ENCODE peak calls at places on chromosomes 2 and 18, in six cellular contexts. V is K562, A is A549, D is stomach, O is HepG2, H is suprapubic skin. F is an unnamed sample.

GRCh38 chr2:44528595-44528994 is 166.8 kb downstream of the CAMKMT start:
- DNase-seq in V (no peak), A (no peak), D (no peak), O (no peak), H (no peak), F (no peak)

GRCh38 chr18:12279781-12280531 is 25.8 kb downstream of the CIDEA start:
- DNase-seq in V (no peak), A (no peak), D (no peak), O (no peak), H (no peak), F (no peak)

GRCh38 chr2:80086831-80087230 is 217.7 kb downstream of the LRRTM1 start:
- DNase-seq in V (peak), A (no peak), D (no peak), O (no peak), H (no peak), F (peak)

GRCh38 chr2:121480826-121481225 is 49.9 kb upstream of the RNU4ATAC start:
- DNase-seq in V (no peak), A (no peak), D (no peak), O (no peak), H (no peak), F (peak)

GRCh38 chr2:179802483-179802882 is 58.9 kb downstream of the ZNF385B start:
- DNase-seq in V (no peak), A (no peak), D (no peak), O (no peak), H (no peak), F (no peak)

GRCh38 chr2:44100351-44100750 is 68.3 kb upstream of the PPM1B start:
- DNase-seq in V (no peak), A (peak), D (peak), O (peak), H (no peak), F (no peak)

GRCh38 chr2:98086491-98087446 is at the start of gene VWA3B:
- DNase-seq in V (peak), A (peak), D (peak), O (no peak), H (peak), F (peak)

GRCh38 chr2:120422761-120423160 is 76.8 kb downstream of the INHBB start:
- DNase-seq in V (no peak), A (no peak), D (peak), O (no peak), H (no peak), F (no peak)

GRCh38 chr18:78579854-78580577 is 399.6 kb upstream of the SALL3 start:
- DNase-seq in V (no peak), A (no peak), D (no peak), O (no peak), H (no peak), F (no peak)

GRCh38 chr2:104944495-104944894 is 90.6 kb downstream of the POU3F3 start:
- DNase-seq in V (peak), A (peak), D (no peak), O (peak), H (no peak), F (peak)

GRCh38 chr18:21069468-21069867 is 42.1 kb downstream of the ROCK1 start:
- DNase-seq in V (no peak), A (no peak), D (no peak), O (no peak), H (no peak), F (no peak)

GRCh38 chr2:186429095-186429494 is 57.0 kb upstream of the ZC3H15 start:
- DNase-seq in V (no peak), A (no peak), D (no peak), O (no peak), H (no peak), F (no peak)

GRCh38 chr2:217695033-217695520 is 307.7 kb downstream of the TNS1 start:
- DNase-seq in V (no peak), A (no peak), D (no peak), O (no peak), H (peak), F (no peak)

GRCh38 chr2:28633204-28633603 is 118.4 kb upstream of the PPP1CB start:
- DNase-seq in V (no peak), A (no peak), D (no peak), O (no peak), H (no peak), F (no peak)

GRCh38 chr2:171469176-171469575 is 35.1 kb downstream of the DCAF17 start:
- DNase-seq in V (no peak), A (no peak), D (no peak), O (no peak), H (no peak), F (no peak)

GRCh38 chr2:191711621-191712020 is 33.7 kb downstream of the NABP1 start:
- DNase-seq in V (no peak), A (no peak), D (no peak), O (no peak), H (no peak), F (no peak)

GRCh38 chr2:230170532-230170931 is 49.3 kb downstream of the SP110 start:
- DNase-seq in V (no peak), A (no peak), D (peak), O (no peak), H (no peak), F (no peak)

GRCh38 chr2:29073913-29074312 is 410 bp downstream of the PCARE start:
- DNase-seq in V (no peak), A (no peak), D (no peak), O (no peak), H (no peak), F (no peak)

GRCh38 chr2:15715596-15715995 is 123.9 kb downstream of the DDX1 start:
- DNase-seq in V (no peak), A (no peak), D (no peak), O (no peak), H (no peak), F (no peak)

GRCh38 chr2:235050992-235051351 is 99.2 kb downstream of the SH3BP4 start:
- DNase-seq in V (peak), A (no peak), D (peak), O (peak), H (peak), F (peak)

GRCh38 chr2:105376010-105376409 is 22.8 kb downstream of the FHL2 start:
- DNase-seq in V (no peak), A (no peak), D (peak), O (no peak), H (no peak), F (no peak)

GRCh38 chr2:102520801-102521200 is 47.8 kb downstream of the SLC9A4 start:
- DNase-seq in V (no peak), A (no peak), D (no peak), O (peak), H (no peak), F (no peak)

GRCh38 chr2:30664761-30665358 is 142.4 kb downstream of the CAPN13 start:
- DNase-seq in V (peak), A (peak), D (no peak), O (peak), H (no peak), F (no peak)

GRCh38 chr2:236894791-236895190 is 190.9 kb upstream of the COPS8 start:
- DNase-seq in V (no peak), A (no peak), D (no peak), O (peak), H (no peak), F (no peak)

DNA sequence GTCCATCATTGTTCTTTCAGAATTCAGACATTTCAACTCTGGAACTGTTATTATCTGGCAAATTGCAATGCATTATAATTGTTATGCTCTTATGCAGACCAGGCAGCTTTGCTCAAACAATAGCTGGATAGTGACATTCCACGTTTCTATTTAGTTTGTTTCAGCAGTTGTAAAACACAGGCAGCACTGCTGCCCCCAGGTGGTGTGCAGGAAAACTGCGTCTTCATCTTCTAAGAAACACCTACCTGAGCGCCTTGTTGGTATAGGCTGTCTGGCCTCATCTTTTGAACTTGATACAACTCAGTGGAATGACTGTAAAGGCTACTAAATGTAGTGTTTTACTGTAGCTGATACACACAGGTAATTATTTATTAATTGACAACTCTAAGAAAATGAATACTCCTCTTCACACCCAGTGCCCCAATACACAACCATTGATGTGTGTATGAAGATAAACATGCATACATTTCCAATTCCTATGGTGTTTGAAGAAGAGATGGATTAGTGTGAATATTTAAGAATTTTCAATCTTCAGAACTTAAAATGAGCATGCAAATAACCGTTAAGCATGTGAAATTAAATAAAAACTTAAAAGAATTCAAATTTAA is 85.5 kb downstream of the CD8B2 start:
- DNase-seq in V (peak), A (peak), D (no peak), O (peak), H (no peak), F (no peak)
- TF ChIP-seq EP300 in V (no peak), A (no peak), D (no peak), O (no peak), H (no peak), F (no peak)

GRCh38 chr2:150924862-150925261 is 336.8 kb downstream of the RBM43 start:
- DNase-seq in V (no peak), A (no peak), D (no peak), O (no peak), H (no peak), F (no peak)
- TF ChIP-seq EP300 in V (no peak), A (no peak), D (no peak), O (no peak), H (no peak), F (no peak)

DNA sequence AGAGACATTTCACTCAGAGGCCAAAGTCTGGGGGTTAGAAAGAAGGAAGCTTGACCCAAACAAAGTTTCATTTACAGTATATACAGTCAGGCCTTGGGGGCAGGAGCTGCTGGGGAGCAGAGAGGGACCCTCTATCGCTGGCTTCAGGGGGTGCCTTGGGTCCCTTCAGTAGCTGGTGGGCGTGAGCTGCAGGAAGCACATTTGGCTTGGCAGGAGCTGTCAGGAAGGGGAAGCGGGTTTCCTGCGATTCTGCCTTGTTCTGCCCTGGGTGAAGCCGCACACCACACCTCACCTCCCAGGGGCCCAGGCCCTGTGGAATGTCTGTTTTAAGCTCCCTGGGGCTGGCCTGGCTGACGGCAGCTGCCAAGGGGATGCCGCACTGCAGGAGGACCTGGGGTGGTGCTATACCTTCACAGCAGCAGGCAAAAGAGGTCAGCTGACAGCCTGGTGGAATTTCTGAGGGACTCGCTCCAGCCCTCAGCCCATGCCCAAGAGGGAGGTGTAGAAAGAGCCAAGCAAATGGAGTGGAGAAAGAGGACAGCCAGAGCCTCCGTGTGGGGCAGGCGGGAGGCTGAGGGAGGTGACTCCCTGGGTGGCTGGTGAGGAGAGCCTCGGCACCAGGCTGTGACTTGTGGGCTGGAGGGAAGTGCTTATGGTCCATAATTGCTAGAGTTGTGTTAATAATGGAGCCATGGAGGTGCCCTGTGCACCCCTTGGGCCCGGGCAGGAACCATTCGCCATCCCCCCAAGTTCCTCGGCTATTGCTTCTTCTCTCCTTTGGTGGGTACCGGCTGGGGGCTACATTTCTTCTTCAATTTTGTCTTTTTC is 43.9 kb downstream of the PSD4 start:
- DNase-seq in V (no peak), A (no peak), D (no peak), O (peak), H (no peak), F (no peak)
- TF ChIP-seq EP300 in V (no peak), A (no peak), D (no peak), O (no peak), H (no peak), F (no peak)

DNA sequence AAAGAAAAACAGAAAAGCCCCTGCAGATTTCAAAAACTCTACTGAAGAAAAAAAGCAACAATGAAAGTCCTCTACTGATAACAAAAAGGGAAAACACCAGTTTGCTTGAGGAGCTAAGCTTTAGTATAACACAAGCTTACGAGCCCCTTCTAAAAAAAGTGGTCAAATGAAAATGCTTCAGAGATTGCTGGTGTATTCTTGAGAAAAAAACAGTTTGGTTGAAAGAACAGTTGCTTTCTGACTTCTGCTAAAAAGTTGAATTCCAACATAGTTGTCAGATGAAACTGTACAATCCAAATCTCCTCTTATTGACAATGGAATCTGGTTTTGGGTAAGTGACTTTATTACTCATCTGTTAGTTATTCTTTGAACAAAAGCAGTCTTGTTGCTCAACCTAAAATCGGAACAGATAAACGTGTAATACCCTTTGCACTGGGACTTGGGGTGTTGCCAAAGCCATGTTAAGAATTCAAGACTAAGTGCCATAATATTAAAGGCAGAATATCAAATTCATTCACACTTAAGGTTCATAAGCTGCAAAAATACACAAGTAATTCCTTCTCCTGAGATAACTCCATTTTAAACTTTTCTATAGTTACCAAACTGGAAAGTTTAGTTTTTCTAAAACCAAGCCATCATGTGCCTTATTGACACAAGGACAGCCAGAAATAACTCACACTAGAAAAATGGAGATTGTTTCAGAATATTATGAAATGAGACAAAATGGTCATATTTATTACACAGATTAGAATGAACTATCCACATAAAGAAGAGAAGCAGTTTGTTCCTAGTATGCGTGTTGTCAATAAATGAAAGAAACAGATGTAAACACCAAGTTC is 45.3 kb upstream of the SPAG16 start:
- DNase-seq in V (no peak), A (peak), D (no peak), O (peak), H (no peak), F (no peak)
- TF ChIP-seq EP300 in V (no peak), A (no peak), D (no peak), O (peak), H (no peak), F (peak)

GRCh38 chr2:58019209-58019608 is 27.4 kb upstream of the VRK2 start:
- DNase-seq in V (no peak), A (peak), D (no peak), O (no peak), H (no peak), F (no peak)
- TF ChIP-seq EP300 in V (no peak), A (no peak), D (no peak), O (no peak), H (no peak), F (no peak)

GRCh38 chr2:157628532-157629415 is at the start of gene ACVR1C:
- DNase-seq in V (peak), A (peak), D (peak), O (peak), H (peak), F (peak)
- TF ChIP-seq EP300 in V (no peak), A (no peak), D (no peak), O (no peak), H (no peak), F (no peak)

DNA sequence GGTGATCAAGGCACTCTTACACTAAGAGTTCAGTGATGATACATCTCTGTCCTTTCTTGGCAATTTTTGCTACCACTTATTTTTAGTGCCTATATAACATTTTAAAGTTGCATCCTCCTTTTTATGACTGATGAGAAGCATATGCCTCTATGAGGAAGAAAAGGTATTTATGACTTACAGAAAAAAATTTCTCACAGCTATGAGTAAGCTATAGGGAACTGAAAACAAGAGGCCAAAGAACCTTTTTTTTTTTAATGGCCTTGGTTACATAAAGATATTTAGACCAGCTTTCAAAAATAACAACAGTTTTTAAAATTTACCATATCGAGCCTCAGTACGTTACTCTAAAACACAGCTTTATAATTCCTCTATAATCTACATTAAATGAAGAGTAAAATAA is 21.3 kb downstream of the MBD5 start:
- DNase-seq in V (no peak), A (no peak), D (no peak), O (no peak), H (no peak), F (no peak)
- TF ChIP-seq EP300 in V (no peak), A (no peak), D (no peak), O (no peak), H (no peak), F (no peak)

GRCh38 chr2:162343824-162344616 is at the start of gene GCA:
- DNase-seq in V (peak), A (peak), D (peak), O (peak), H (peak), F (peak)
- TF ChIP-seq EP300 in V (no peak), A (no peak), D (no peak), O (no peak), H (no peak), F (no peak)

DNA sequence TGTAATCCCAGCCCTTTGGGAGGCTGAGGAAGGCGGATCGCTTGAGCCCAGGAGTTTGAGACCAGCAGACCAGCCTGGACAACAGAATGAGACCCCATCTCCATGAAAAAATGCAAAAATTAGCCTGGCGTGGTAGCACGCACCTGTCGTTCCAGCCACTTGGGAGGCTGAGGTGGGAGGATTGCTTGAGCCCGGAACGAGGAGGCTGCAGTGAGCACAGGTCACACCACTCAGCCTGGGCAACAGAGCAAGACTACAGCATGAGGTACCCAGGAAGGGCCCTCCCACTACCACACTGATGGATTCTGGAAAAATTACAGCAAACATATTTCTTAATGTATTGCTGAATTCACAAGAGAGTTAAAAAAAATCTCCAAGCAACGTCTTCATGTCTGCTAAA is 56.3 kb upstream of the HPCAL1 start:
- DNase-seq in V (no peak), A (no peak), D (no peak), O (no peak), H (peak), F (no peak)
- TF ChIP-seq EP300 in V (no peak), A (no peak), D (no peak), O (no peak), H (no peak), F (no peak)

F was measured in SK-N-SH.